ENCODE peak calls at places on chromosome 1, in ten cellular contexts. U, I, F, H, J, O, L, E, M and A are unnamed samples.

GRCh38 chr1:112707217-112708001 is 482 bp upstream of the RHOC start:
- DNase-seq in L (peak), E (peak), F (peak), H (peak), U (peak), J (peak), M (peak), O (peak), I (peak), A (no peak)

GRCh38 chr1:41411229-41411628 is 50.0 kb downstream of the FOXO6 start:
- DNase-seq in I (no peak), F (no peak), H (no peak), U (no peak), L (no peak), J (no peak), O (no peak), M (no peak), E (no peak), A (no peak)

GRCh38 chr1:43552813-43553212 is 22.1 kb downstream of the PTPRF start:
- DNase-seq in L (peak), M (no peak), J (no peak), F (no peak), I (no peak), O (no peak), E (no peak), U (no peak), H (peak), A (no peak)

GRCh38 chr1:108593448-108593847 is 33.5 kb downstream of the EEIG2 start:
- DNase-seq in O (no peak), L (no peak), E (no peak), F (no peak), M (no peak), H (no peak), J (no peak), I (no peak), U (no peak), A (no peak)

GRCh38 chr1:235408503-235408960 is 41.3 kb downstream of the TBCE start:
- DNase-seq in U (no peak), L (no peak), J (no peak), E (no peak), F (no peak), I (no peak), M (no peak), O (no peak), H (no peak), A (no peak)

GRCh38 chr1:171389176-171389575 is 75.2 kb downstream of the FMO4 start:
- DNase-seq in M (no peak), O (no peak), E (peak), I (no peak), F (no peak), U (no peak), L (no peak), J (no peak), H (no peak), A (no peak)

GRCh38 chr1:178527117-178527516 is 14.2 kb downstream of the TEX35 start:
- DNase-seq in E (no peak), L (no peak), U (no peak), H (no peak), I (no peak), J (no peak), M (no peak), F (no peak), O (no peak), A (no peak)

GRCh38 chr1:211133841-211134669 is at the start of gene KCNH1:
- DNase-seq in U (peak), E (peak), F (peak), O (peak), L (no peak), M (peak), J (peak), H (peak), I (peak), A (peak)

GRCh38 chr1:26020390-26020789 is 1.2 kb upstream of the EXTL1 start:
- DNase-seq in O (no peak), F (no peak), U (no peak), M (no peak), H (no peak), E (peak), L (peak), I (no peak), J (no peak), A (no peak)

GRCh38 chr1:209767706-209768105 is 11.9 kb downstream of the TRAF3IP3 start:
- DNase-seq in U (no peak), E (no peak), F (peak), H (no peak), L (no peak), I (no peak), M (no peak), J (no peak), O (no peak), A (no peak)

GRCh38 chr1:151318975-151319374 is 8.2 kb downstream of the PI4KB start:
- DNase-seq in J (no peak), F (no peak), E (no peak), U (no peak), O (no peak), L (no peak), M (no peak), H (no peak), I (no peak), A (no peak)

GRCh38 chr1:91608876-91609275 is 108.2 kb downstream of the CDC7 start:
- DNase-seq in E (peak), I (no peak), U (no peak), O (no peak), M (no peak), L (no peak), J (no peak), H (no peak), F (no peak), A (no peak)

GRCh38 chr1:209674957-209675566 is at the start of gene G0S2:
- DNase-seq in J (no peak), I (peak), U (peak), M (peak), H (peak), E (peak), F (no peak), L (peak), O (no peak), A (no peak)

GRCh38 chr1:168585191-168585590 is 8.8 kb downstream of the XCL1 start:
- DNase-seq in U (peak), L (no peak), M (no peak), O (no peak), H (no peak), J (no peak), I (no peak), E (peak), F (no peak), A (no peak)

GRCh38 chr1:24952413-24952841 is 22.4 kb upstream of the RUNX3 start:
- DNase-seq in F (no peak), H (no peak), E (no peak), I (no peak), J (no peak), M (no peak), L (no peak), O (no peak), U (no peak), A (no peak)

GRCh38 chr1:170735366-170736263 is 71.7 kb downstream of the PRRX1 start:
- DNase-seq in U (no peak), J (no peak), H (no peak), L (no peak), I (no peak), E (no peak), M (no peak), O (no peak), F (no peak), A (no peak)

GRCh38 chr1:31939484-31940329 is 1.5 kb upstream of the PTP4A2 start:
- DNase-seq in J (no peak), F (peak), I (peak), H (no peak), M (no peak), E (peak), O (peak), L (no peak), U (peak), A (peak)

GRCh38 chr1:15667362-15667761 is 16.8 kb upstream of the PLEKHM2 start:
- DNase-seq in M (no peak), U (no peak), H (peak), J (no peak), I (no peak), L (no peak), E (no peak), O (no peak), F (no peak), A (no peak)